ENCODE peak calls at places on chromosomes 3 and 15, in four cellular contexts. Z, Y, G and D are unnamed samples.

GRCh38 chr3:78887029-78887428 is 880.8 kb downstream of the ROBO1 start:
- DNase-seq in Z (peak), Y (no peak), G (no peak), D (no peak)

GRCh38 chr3:127887321-127887720 is 27.7 kb upstream of the KBTBD12 start:
- DNase-seq in Z (peak), Y (no peak), G (no peak), D (no peak)

GRCh38 chr3:82707035-82707434 is 945.6 kb upstream of the GBE1 start:
- DNase-seq in Z (no peak), Y (no peak), G (no peak), D (no peak)

GRCh38 chr15:52785672-52786406 is 4.3 kb downstream of the ONECUT1 start:
- DNase-seq in Z (no peak), Y (no peak), G (no peak), D (no peak)

GRCh38 chr3:145087038-145087437 is 1073.9 kb downstream of the PLOD2 start:
- DNase-seq in Z (no peak), Y (no peak), G (no peak), D (no peak)

GRCh38 chr15:47432831-47433230 is 284.5 kb upstream of the SEMA6D start:
- DNase-seq in Z (peak), Y (no peak), G (no peak), D (no peak)

GRCh38 chr3:139343895-139344856 is at the start of gene MRPS22:
- DNase-seq in Z (peak), Y (peak), G (peak), D (peak)

GRCh38 chr15:70376929-70377691 is 279.4 kb upstream of the TLE3 start:
- DNase-seq in Z (peak), Y (no peak), G (no peak), D (no peak)

GRCh38 chr15:40282144-40282869 is 557 bp downstream of the ANKRD63 start:
- DNase-seq in Z (peak), Y (no peak), G (peak), D (no peak)

GRCh38 chr3:48548731-48549705 is 7.6 kb downstream of the PFKFB4 start:
- DNase-seq in Z (peak), Y (peak), G (peak), D (peak)

GRCh38 chr15:74007820-74008371 is 13.4 kb downstream of the PML start:
- DNase-seq in Z (no peak), Y (no peak), G (peak), D (no peak)

GRCh38 chr15:64107337-64107736 is 11.6 kb downstream of the SNX1 start:
- DNase-seq in Z (no peak), Y (no peak), G (no peak), D (no peak)

GRCh38 chr3:45527727-45528126 is 66.8 kb upstream of the LIMD1 start:
- DNase-seq in Z (no peak), Y (no peak), G (no peak), D (no peak)

GRCh38 chr3:61768284-61769012 is 207.1 kb downstream of the PTPRG start:
- DNase-seq in Z (peak), Y (no peak), G (no peak), D (no peak)

GRCh38 chr3:170204023-170204472 is 18.2 kb upstream of the PRKCI start:
- DNase-seq in Z (no peak), Y (no peak), G (no peak), D (no peak)

GRCh38 chr3:52620580-52620979 is 65.1 kb downstream of the PBRM1 start:
- DNase-seq in Z (no peak), Y (no peak), G (no peak), D (no peak)

GRCh38 chr3:13397316-13397715 is 22.8 kb downstream of the NUP210 start:
- DNase-seq in Z (no peak), Y (no peak), G (no peak), D (no peak)

GRCh38 chr15:88003928-88004327 is 252.6 kb downstream of the NTRK3 start:
- DNase-seq in Z (no peak), Y (no peak), G (no peak), D (no peak)

GRCh38 chr3:15314276-15314675 is 18.1 kb downstream of the SH3BP5 start:
- DNase-seq in Z (no peak), Y (no peak), G (no peak), D (no peak)

GRCh38 chr15:29242466-29243242 is 27.0 kb downstream of the NSMCE3 start:
- DNase-seq in Z (peak), Y (peak), G (no peak), D (peak)

GRCh38 chr15:51869074-51869425 is 39.6 kb downstream of the TMOD3 start:
- DNase-seq in Z (peak), Y (no peak), G (no peak), D (no peak)

GRCh38 chr3:11539218-11539617 is 104.5 kb downstream of the VGLL4 start:
- DNase-seq in Z (no peak), Y (no peak), G (no peak), D (no peak)

GRCh38 chr3:158111861-158112260 is 2.0 kb downstream of the RSRC1 start:
- DNase-seq in Z (no peak), Y (no peak), G (no peak), D (no peak)

GRCh38 chr3:61903931-61904657 is 342.7 kb downstream of the PTPRG start:
- DNase-seq in Z (peak), Y (no peak), G (no peak), D (no peak)

GRCh38 chr3:105618561-105618960 is 250.3 kb downstream of the CBLB start:
- DNase-seq in Z (no peak), Y (no peak), G (no peak), D (no peak)

GRCh38 chr3:157376596-157377300 is 59.9 kb upstream of the PTX3 start:
- DNase-seq in Z (peak), Y (no peak), G (no peak), D (no peak)

GRCh38 chr15:41790756-41791546 is 16.7 kb downstream of the MAPKBP1 start:
- DNase-seq in Z (peak), Y (no peak), G (no peak), D (no peak)

GRCh38 chr3:61537366-61537765 is 24.0 kb upstream of the PTPRG start:
- DNase-seq in Z (peak), Y (no peak), G (no peak), D (no peak)

GRCh38 chr3:15581471-15582394 is 19.6 kb downstream of the HACL1 start:
- DNase-seq in Z (peak), Y (no peak), G (no peak), D (no peak)

GRCh38 chr15:31341036-31341435 is 14.4 kb downstream of the KLF13 start:
- DNase-seq in Z (no peak), Y (no peak), G (no peak), D (no peak)